ENCODE peak calls at places on chromosomes 12 and 14, in eight cellular contexts. B is left lung; W is nephron progenitor cell; Z is pons; R is stimulated activated CD4-positive, alpha-beta T cell treated with anti-CD3 and anti-CD28 coated beads, TNF-alpha, amount 100 ng/mL, for 1 hour; P is foreskin keratinocyte; H is T-cell; A is astrocyte of the spinal cord. J is an unnamed sample.

GRCh38 chr14:102694530-102695171 is 82.6 kb upstream of the TRAF3 start:
- DNase-seq in B (no peak), W (peak), Z (peak), R (peak), P (no peak), H (peak), A (peak), J (peak)

GRCh38 chr12:3712209-3712992 is 40.5 kb downstream of the CRACR2A start:
- DNase-seq in B (no peak), W (no peak), Z (no peak), R (no peak), P (no peak), H (no peak), A (no peak), J (no peak)

GRCh38 chr14:87944987-87945604 is 47.9 kb downstream of the GALC start:
- DNase-seq in B (no peak), W (no peak), Z (peak), R (no peak), P (no peak), H (no peak), A (peak), J (peak)

GRCh38 chr14:85221832-85222231 is 308.1 kb upstream of the FLRT2 start:
- DNase-seq in B (no peak), W (no peak), Z (no peak), R (no peak), P (no peak), H (no peak), A (no peak), J (no peak)

GRCh38 chr12:66388512-66388911 is 86.2 kb downstream of the HELB start:
- DNase-seq in B (peak), W (no peak), Z (peak), R (no peak), P (no peak), H (no peak), A (no peak), J (no peak)

GRCh38 chr12:132507656-132508055 is 17.7 kb downstream of the FBRSL1 start:
- DNase-seq in B (no peak), W (no peak), Z (no peak), R (no peak), P (no peak), H (no peak), A (no peak), J (no peak)

GRCh38 chr12:4293942-4294505 is 20.5 kb downstream of the CCND2 start:
- DNase-seq in B (no peak), W (no peak), Z (no peak), R (no peak), P (no peak), H (peak), A (no peak), J (no peak)

GRCh38 chr14:76872796-76873432 is 46.7 kb downstream of the LRRC74A start:
- DNase-seq in B (no peak), W (peak), Z (peak), R (peak), P (no peak), H (peak), A (peak), J (peak)

GRCh38 chr12:40870981-40871380 is 178.7 kb downstream of the CNTN1 start:
- DNase-seq in B (no peak), W (no peak), Z (no peak), R (no peak), P (no peak), H (no peak), A (no peak), J (no peak)

GRCh38 chr14:93173943-93174395 is 10.7 kb downstream of the MOAP1 start:
- DNase-seq in B (peak), W (no peak), Z (no peak), R (no peak), P (no peak), H (no peak), A (no peak), J (no peak)

GRCh38 chr12:122306407-122306806 is 40.1 kb upstream of the VPS33A start:
- DNase-seq in B (no peak), W (peak), Z (no peak), R (no peak), P (no peak), H (no peak), A (no peak), J (no peak)

GRCh38 chr12:46445093-46445492 is 72.5 kb upstream of the SLC38A2 start:
- DNase-seq in B (no peak), W (no peak), Z (no peak), R (no peak), P (no peak), H (no peak), A (no peak), J (no peak)

GRCh38 chr14:64444984-64445845 is 20.1 kb upstream of the AKAP5 start:
- DNase-seq in B (no peak), W (peak), Z (no peak), R (no peak), P (no peak), H (peak), A (peak), J (no peak)

GRCh38 chr14:96762650-96763049 is 34.5 kb upstream of the VRK1 start:
- DNase-seq in B (no peak), W (peak), Z (peak), R (no peak), P (no peak), H (peak), A (peak), J (peak)

GRCh38 chr12:39272934-39273770 is 169.8 kb downstream of the KIF21A start:
- DNase-seq in B (no peak), W (peak), Z (peak), R (no peak), P (no peak), H (no peak), A (peak), J (peak)

GRCh38 chr12:8629486-8630033 is 16.9 kb upstream of the AICDA start:
- DNase-seq in B (no peak), W (no peak), Z (no peak), R (no peak), P (peak), H (no peak), A (no peak), J (no peak)

GRCh38 chr12:108666326-108666995 is 32.8 kb upstream of the SELPLG start:
- DNase-seq in B (no peak), W (no peak), Z (peak), R (no peak), P (no peak), H (no peak), A (peak), J (peak)

GRCh38 chr12:65209655-65210043 is 40.3 kb downstream of the LEMD3 start:
- DNase-seq in B (no peak), W (no peak), Z (peak), R (no peak), P (no peak), H (no peak), A (no peak), J (no peak)

GRCh38 chr14:22685467-22685866 is 41.3 kb upstream of the OR6J1 start:
- DNase-seq in B (no peak), W (no peak), Z (no peak), R (no peak), P (no peak), H (no peak), A (no peak), J (no peak)

GRCh38 chr12:121240484-121241202 is 30.7 kb downstream of the P2RX4 start:
- DNase-seq in B (peak), W (peak), Z (peak), R (peak), P (no peak), H (peak), A (peak), J (no peak)

GRCh38 chr14:84826349-84826748 is 703.6 kb upstream of the FLRT2 start:
- DNase-seq in B (no peak), W (no peak), Z (no peak), R (no peak), P (peak), H (no peak), A (no peak), J (no peak)

GRCh38 chr14:69612014-69612758 is 790 bp downstream of the SUSD6 start:
- DNase-seq in B (peak), W (no peak), Z (peak), R (no peak), P (peak), H (peak), A (peak), J (peak)

GRCh38 chr14:64970776-64971451 is 1.2 kb downstream of the RAB15 start:
- DNase-seq in B (no peak), W (no peak), Z (no peak), R (no peak), P (no peak), H (no peak), A (no peak), J (no peak)

GRCh38 chr12:19382111-19382526 is 57.2 kb upstream of the AEBP2 start:
- DNase-seq in B (peak), W (no peak), Z (no peak), R (peak), P (peak), H (no peak), A (peak), J (no peak)

GRCh38 chr14:99649219-99649618 is 4.3 kb downstream of the HHIPL1 start:
- DNase-seq in B (no peak), W (no peak), Z (no peak), R (no peak), P (no peak), H (no peak), A (peak), J (no peak)

GRCh38 chr12:115752151-115752550 is 525.3 kb downstream of the MED13L start:
- DNase-seq in B (no peak), W (no peak), Z (no peak), R (no peak), P (no peak), H (no peak), A (peak), J (no peak)

GRCh38 chr12:34218193-34219045 is 196.1 kb downstream of the ALG10 start:
- DNase-seq in B (peak), W (peak), Z (peak), R (peak), P (no peak), H (peak), A (peak), J (peak)

GRCh38 chr12:6067152-6067916 is 57.1 kb downstream of the VWF start:
- DNase-seq in B (no peak), W (peak), Z (no peak), R (no peak), P (no peak), H (no peak), A (no peak), J (no peak)

J was measured in NCI-H1092 treated with DMSO at 0.1 percent for 48 hours.